ENCODE peak calls at places on chromosomes 4 and X, in five cellular contexts. W is CD8-positive, alpha-beta T cell; L is NT2/D1; X is ELF-1; O is GM06990. F is an unnamed sample.

GRCh38 chr4:136078971-136079370 is 1453.3 kb downstream of the PCDH18 start:
- DNase-seq in W (no peak), L (no peak), X (no peak), O (no peak), F (no peak)

GRCh38 chr4:15238720-15239119 is 189.1 kb upstream of the C1QTNF7 start:
- DNase-seq in W (no peak), L (peak; percentile 42), X (peak; percentile 49), O (no peak), F (peak; percentile 37)

GRCh38 chr4:108378164-108378563 is 209.4 kb upstream of the LEF1 start:
- DNase-seq in W (no peak), L (no peak), X (no peak), O (no peak), F (no peak)

GRCh38 chr4:65007841-65008439 is 598.7 kb upstream of the TECRL start:
- DNase-seq in W (no peak), L (peak; percentile 36), X (peak; percentile 15), O (no peak), F (no peak)

GRCh38 chr4:177302371-177303100 is 7.1 kb upstream of the NEIL3 start:
- DNase-seq in W (no peak), L (no peak), X (no peak), O (no peak), F (peak; percentile 25)

GRCh38 chr4:143564472-143564871 is 51.0 kb downstream of the SMARCA5 start:
- DNase-seq in W (no peak), L (no peak), X (no peak), O (no peak), F (no peak)

GRCh38 chr4:150149381-150149780 is 71.1 kb downstream of the DCLK2 start:
- DNase-seq in W (no peak), L (no peak), X (no peak), O (no peak), F (no peak)

GRCh38 chr4:65656008-65656407 is 14.3 kb downstream of the EPHA5 start:
- DNase-seq in W (no peak), L (no peak), X (no peak), O (no peak), F (no peak)

GRCh38 chrX:107726809-107727534 is 48.6 kb downstream of the TSC22D3 start:
- DNase-seq in W (no peak), L (no peak), X (no peak), O (no peak), F (no peak)

GRCh38 chrX:28847423-28847822 is 260.2 kb downstream of the IL1RAPL1 start:
- DNase-seq in W (no peak), L (no peak), X (peak; percentile 39), O (no peak), F (no peak)

GRCh38 chrX:133085785-133086184 is 11.1 kb downstream of the USP26 start:
- DNase-seq in W (no peak), L (no peak), X (no peak), O (no peak), F (peak; percentile 28)

GRCh38 chrX:119249836-119250340 is 13.8 kb downstream of the PGRMC1 start:
- DNase-seq in W (no peak), L (no peak), X (no peak), O (no peak), F (no peak)

F was measured in upper lobe of left lung.